ENCODE peak calls at places on chromosomes 1 and 21, in ten cellular contexts. One of them, this sample, is unnamed.

GRCh38 chr1:152912900-152913299 is 4.6 kb downstream of the IVL start:
- DNase-seq in HCEC 1CT: no peak
- DNase-seq in T-cell: no peak
- DNase-seq in C1 segment of cervical spinal cord: no peak
- DNase-seq in mucosa of gallbladder: no peak
- DNase-seq in LoVo: no peak
- DNase-seq in astrocyte: no peak
- DNase-seq in kidney: no peak
- DNase-seq in HuH-7.5: no peak
- DNase-seq in EL: no peak
- DNase-seq in this sample: no peak

GRCh38 chr1:167431261-167431908 is 86.9 kb downstream of the CD247 start:
- DNase-seq in HCEC 1CT: no peak
- DNase-seq in T-cell: no peak
- DNase-seq in C1 segment of cervical spinal cord: no peak
- DNase-seq in mucosa of gallbladder: no peak
- DNase-seq in LoVo: no peak
- DNase-seq in astrocyte: no peak
- DNase-seq in kidney: no peak
- DNase-seq in HuH-7.5: no peak
- DNase-seq in EL: no peak
- DNase-seq in this sample: no peak

GRCh38 chr1:106785136-106785535 is 271.3 kb upstream of the PRMT6 start:
- DNase-seq in HCEC 1CT: no peak
- DNase-seq in T-cell: no peak
- DNase-seq in C1 segment of cervical spinal cord: no peak
- DNase-seq in mucosa of gallbladder: no peak
- DNase-seq in LoVo: no peak
- DNase-seq in astrocyte: no peak
- DNase-seq in kidney: no peak
- DNase-seq in HuH-7.5: no peak
- DNase-seq in EL: no peak
- DNase-seq in this sample: peak; percentile 16

GRCh38 chr1:46547481-46548383 is 3.7 kb downstream of the KNCN start:
- DNase-seq in HCEC 1CT: peak; percentile 53
- DNase-seq in T-cell: no peak
- DNase-seq in C1 segment of cervical spinal cord: no peak
- DNase-seq in mucosa of gallbladder: no peak
- DNase-seq in LoVo: peak; percentile 57
- DNase-seq in astrocyte: peak; percentile 23
- DNase-seq in kidney: peak; percentile 62
- DNase-seq in HuH-7.5: no peak
- DNase-seq in EL: peak; percentile 66
- DNase-seq in this sample: peak; percentile 60

GRCh38 chr1:160646711-160647328 is at the start of gene SLAMF1:
- DNase-seq in HCEC 1CT: no peak
- DNase-seq in T-cell: no peak
- DNase-seq in C1 segment of cervical spinal cord: no peak
- DNase-seq in mucosa of gallbladder: no peak
- DNase-seq in LoVo: no peak
- DNase-seq in astrocyte: no peak
- DNase-seq in kidney: no peak
- DNase-seq in HuH-7.5: no peak
- DNase-seq in EL: no peak
- DNase-seq in this sample: no peak

GRCh38 chr1:24022611-24023359 is 42.7 kb upstream of the SRSF10 start:
- DNase-seq in HCEC 1CT: peak; percentile 83
- DNase-seq in T-cell: no peak
- DNase-seq in C1 segment of cervical spinal cord: no peak
- DNase-seq in mucosa of gallbladder: no peak
- DNase-seq in LoVo: peak; percentile 88
- DNase-seq in astrocyte: peak; percentile 93
- DNase-seq in kidney: no peak
- DNase-seq in HuH-7.5: no peak
- DNase-seq in EL: peak; percentile 97
- DNase-seq in this sample: peak; percentile 81

GRCh38 chr21:24852610-24853195 is 754.6 kb downstream of the MRPL39 start:
- DNase-seq in HCEC 1CT: no peak
- DNase-seq in T-cell: no peak
- DNase-seq in C1 segment of cervical spinal cord: no peak
- DNase-seq in mucosa of gallbladder: no peak
- DNase-seq in LoVo: no peak
- DNase-seq in astrocyte: no peak
- DNase-seq in kidney: no peak
- DNase-seq in HuH-7.5: no peak
- DNase-seq in EL: no peak
- DNase-seq in this sample: no peak

GRCh38 chr1:21149430-21149861 is 27.3 kb downstream of the EIF4G3 start:
- DNase-seq in HCEC 1CT: peak; percentile 47
- DNase-seq in T-cell: no peak
- DNase-seq in C1 segment of cervical spinal cord: no peak
- DNase-seq in mucosa of gallbladder: peak; percentile 19
- DNase-seq in LoVo: peak; percentile 30
- DNase-seq in astrocyte: peak; percentile 62
- DNase-seq in kidney: no peak
- DNase-seq in HuH-7.5: no peak
- DNase-seq in EL: peak; percentile 50
- DNase-seq in this sample: peak; percentile 46

GRCh38 chr1:88063605-88064004 is 620.5 kb upstream of the PKN2 start:
- DNase-seq in HCEC 1CT: no peak
- DNase-seq in T-cell: no peak
- DNase-seq in C1 segment of cervical spinal cord: no peak
- DNase-seq in mucosa of gallbladder: no peak
- DNase-seq in LoVo: no peak
- DNase-seq in astrocyte: no peak
- DNase-seq in kidney: no peak
- DNase-seq in HuH-7.5: no peak
- DNase-seq in EL: no peak
- DNase-seq in this sample: no peak

GRCh38 chr1:154812911-154813816 is 56.9 kb downstream of the KCNN3 start:
- DNase-seq in HCEC 1CT: no peak
- DNase-seq in T-cell: no peak
- DNase-seq in C1 segment of cervical spinal cord: no peak
- DNase-seq in mucosa of gallbladder: no peak
- DNase-seq in LoVo: no peak
- DNase-seq in astrocyte: peak; percentile 20
- DNase-seq in kidney: peak; percentile 79
- DNase-seq in HuH-7.5: no peak
- DNase-seq in EL: peak; percentile 69
- DNase-seq in this sample: no peak

GRCh38 chr1:216075339-216075738 is 347.9 kb downstream of the USH2A start:
- DNase-seq in HCEC 1CT: peak; percentile 42
- DNase-seq in T-cell: no peak
- DNase-seq in C1 segment of cervical spinal cord: no peak
- DNase-seq in mucosa of gallbladder: no peak
- DNase-seq in LoVo: no peak
- DNase-seq in astrocyte: peak; percentile 20
- DNase-seq in kidney: no peak
- DNase-seq in HuH-7.5: no peak
- DNase-seq in EL: peak; percentile 74
- DNase-seq in this sample: peak; percentile 39

GRCh38 chr1:243734311-243734700 is 115.7 kb downstream of the AKT3 start:
- DNase-seq in HCEC 1CT: peak; percentile 39
- DNase-seq in T-cell: no peak
- DNase-seq in C1 segment of cervical spinal cord: no peak
- DNase-seq in mucosa of gallbladder: no peak
- DNase-seq in LoVo: no peak
- DNase-seq in astrocyte: peak; percentile 26
- DNase-seq in kidney: no peak
- DNase-seq in HuH-7.5: no peak
- DNase-seq in EL: no peak
- DNase-seq in this sample: no peak

GRCh38 chr21:17495680-17496079 is 17.2 kb upstream of the CXADR start:
- DNase-seq in HCEC 1CT: no peak
- DNase-seq in T-cell: no peak
- DNase-seq in C1 segment of cervical spinal cord: no peak
- DNase-seq in mucosa of gallbladder: no peak
- DNase-seq in LoVo: no peak
- DNase-seq in astrocyte: peak; percentile 92
- DNase-seq in kidney: no peak
- DNase-seq in HuH-7.5: no peak
- DNase-seq in EL: no peak
- DNase-seq in this sample: peak; percentile 19

GRCh38 chr1:43348809-43349593 is 9.8 kb upstream of the CDC20 start:
- DNase-seq in HCEC 1CT: no peak
- DNase-seq in T-cell: peak; percentile 69
- DNase-seq in C1 segment of cervical spinal cord: peak; percentile 18
- DNase-seq in mucosa of gallbladder: peak; percentile 87
- DNase-seq in LoVo: peak; percentile 93
- DNase-seq in astrocyte: peak; percentile 70
- DNase-seq in kidney: peak; percentile 95
- DNase-seq in HuH-7.5: peak; percentile 90
- DNase-seq in EL: peak; percentile 66
- DNase-seq in this sample: no peak

GRCh38 chr1:115969509-115969908 is 6.8 kb upstream of the SLC22A15 start:
- DNase-seq in HCEC 1CT: no peak
- DNase-seq in T-cell: no peak
- DNase-seq in C1 segment of cervical spinal cord: no peak
- DNase-seq in mucosa of gallbladder: no peak
- DNase-seq in LoVo: no peak
- DNase-seq in astrocyte: no peak
- DNase-seq in kidney: no peak
- DNase-seq in HuH-7.5: no peak
- DNase-seq in EL: no peak
- DNase-seq in this sample: no peak

GRCh38 chr1:56068210-56068609 is 511.2 kb downstream of the PLPP3 start:
- DNase-seq in HCEC 1CT: no peak
- DNase-seq in T-cell: no peak
- DNase-seq in C1 segment of cervical spinal cord: no peak
- DNase-seq in mucosa of gallbladder: no peak
- DNase-seq in LoVo: no peak
- DNase-seq in astrocyte: no peak
- DNase-seq in kidney: no peak
- DNase-seq in HuH-7.5: no peak
- DNase-seq in EL: no peak
- DNase-seq in this sample: peak; percentile 54

GRCh38 chr1:54273092-54273836 is 73.3 kb downstream of the MRPL37 start:
- DNase-seq in HCEC 1CT: peak; percentile 88
- DNase-seq in T-cell: no peak
- DNase-seq in C1 segment of cervical spinal cord: peak; percentile 75
- DNase-seq in mucosa of gallbladder: peak; percentile 81
- DNase-seq in LoVo: no peak
- DNase-seq in astrocyte: peak; percentile 90
- DNase-seq in kidney: peak; percentile 95
- DNase-seq in HuH-7.5: no peak
- DNase-seq in EL: peak; percentile 84
- DNase-seq in this sample: peak; percentile 96

GRCh38 chr1:183844806-183845205 is 39.9 kb downstream of the RGL1 start:
- DNase-seq in HCEC 1CT: no peak
- DNase-seq in T-cell: no peak
- DNase-seq in C1 segment of cervical spinal cord: no peak
- DNase-seq in mucosa of gallbladder: no peak
- DNase-seq in LoVo: no peak
- DNase-seq in astrocyte: no peak
- DNase-seq in kidney: no peak
- DNase-seq in HuH-7.5: no peak
- DNase-seq in EL: no peak
- DNase-seq in this sample: no peak

GRCh38 chr1:52059326-52059725 is 3.2 kb downstream of the BTF3L4 start:
- DNase-seq in HCEC 1CT: peak; percentile 73
- DNase-seq in T-cell: no peak
- DNase-seq in C1 segment of cervical spinal cord: no peak
- DNase-seq in mucosa of gallbladder: no peak
- DNase-seq in LoVo: no peak
- DNase-seq in astrocyte: peak; percentile 41
- DNase-seq in kidney: no peak
- DNase-seq in HuH-7.5: no peak
- DNase-seq in EL: peak; percentile 66
- DNase-seq in this sample: peak; percentile 57

GRCh38 chr1:173220157-173220556 is 13.0 kb upstream of the TNFSF4 start:
- DNase-seq in HCEC 1CT: no peak
- DNase-seq in T-cell: no peak
- DNase-seq in C1 segment of cervical spinal cord: no peak
- DNase-seq in mucosa of gallbladder: no peak
- DNase-seq in LoVo: no peak
- DNase-seq in astrocyte: no peak
- DNase-seq in kidney: no peak
- DNase-seq in HuH-7.5: no peak
- DNase-seq in EL: no peak
- DNase-seq in this sample: no peak

GRCh38 chr21:24658016-24658415 is 949.3 kb downstream of the MRPL39 start:
- DNase-seq in HCEC 1CT: no peak
- DNase-seq in T-cell: no peak
- DNase-seq in C1 segment of cervical spinal cord: no peak
- DNase-seq in mucosa of gallbladder: no peak
- DNase-seq in LoVo: no peak
- DNase-seq in astrocyte: no peak
- DNase-seq in kidney: no peak
- DNase-seq in HuH-7.5: no peak
- DNase-seq in EL: no peak
- DNase-seq in this sample: no peak

GRCh38 chr1:93907718-93908117 is 1.5 kb downstream of the GCLM start:
- DNase-seq in HCEC 1CT: peak; percentile 35
- DNase-seq in T-cell: no peak
- DNase-seq in C1 segment of cervical spinal cord: no peak
- DNase-seq in mucosa of gallbladder: no peak
- DNase-seq in LoVo: no peak
- DNase-seq in astrocyte: peak; percentile 44
- DNase-seq in kidney: no peak
- DNase-seq in HuH-7.5: peak; percentile 40
- DNase-seq in EL: peak; percentile 71
- DNase-seq in this sample: peak; percentile 68

GRCh38 chr1:85579619-85580018 is 942 bp upstream of the CCN1 start:
- DNase-seq in HCEC 1CT: peak; percentile 87
- DNase-seq in T-cell: no peak
- DNase-seq in C1 segment of cervical spinal cord: no peak
- DNase-seq in mucosa of gallbladder: no peak
- DNase-seq in LoVo: no peak
- DNase-seq in astrocyte: peak; percentile 78
- DNase-seq in kidney: peak; percentile 80
- DNase-seq in HuH-7.5: no peak
- DNase-seq in EL: peak; percentile 88
- DNase-seq in this sample: peak; percentile 84

GRCh38 chr1:33985656-33986055 is 121.8 kb downstream of the HMGB4 start:
- DNase-seq in HCEC 1CT: peak; percentile 50
- DNase-seq in T-cell: no peak
- DNase-seq in C1 segment of cervical spinal cord: no peak
- DNase-seq in mucosa of gallbladder: peak; percentile 63
- DNase-seq in LoVo: no peak
- DNase-seq in astrocyte: peak; percentile 23
- DNase-seq in kidney: no peak
- DNase-seq in HuH-7.5: no peak
- DNase-seq in EL: no peak
- DNase-seq in this sample: no peak